ENCODE peak calls at places on chromosome 15, in seven cellular contexts. R is WERI-Rb-1; J is stimulated activated CD4-positive, alpha-beta T cell treated with anti-CD3 and anti-CD28 coated beads, Interleukin-12 subunit alpha, Interleukin-12 subunit beta, amount 100 ng/mL, for 24 hours; C is esophagus muscularis mucosa; P is activated CD8-positive, alpha-beta memory T cell treated with anti-CD3 and anti-CD28 coated beads for 1 hour; I is HEK293T; G is activated T-cell treated with anti-CD3 and anti-CD28 coated beads, Interleukin-2, amount 50 U/mL, for 1 hour. S is an unnamed sample.

GRCh38 chr15:26716069-26716468 is 56.8 kb downstream of the GABRB3 start:
- DNase-seq in R (no peak), J (no peak), C (no peak), P (no peak), I (no peak), G (no peak), S (no peak)

GRCh38 chr15:81001180-81002003 is 669 bp downstream of the TLNRD1 start:
- DNase-seq in R (peak), J (no peak), C (no peak), P (peak), I (peak), G (peak), S (peak)

GRCh38 chr15:92883643-92884458 is 16.3 kb upstream of the CHD2 start:
- DNase-seq in R (no peak), J (no peak), C (no peak), P (no peak), I (no peak), G (no peak), S (peak)

GRCh38 chr15:52331490-52332240 is 36.1 kb upstream of the MYO5C start:
- DNase-seq in R (peak), J (peak), C (no peak), P (peak), I (peak), G (peak), S (peak)

GRCh38 chr15:28023933-28024888 is 74.9 kb downstream of the OCA2 start:
- DNase-seq in R (no peak), J (no peak), C (peak), P (no peak), I (no peak), G (no peak), S (no peak)

GRCh38 chr15:95017950-95018349 is 786.6 kb downstream of the MCTP2 start:
- DNase-seq in R (no peak), J (no peak), C (no peak), P (no peak), I (peak), G (no peak), S (no peak)

GRCh38 chr15:77797270-77797669 is 164.6 kb upstream of the LINGO1 start:
- DNase-seq in R (no peak), J (no peak), C (no peak), P (no peak), I (no peak), G (no peak), S (no peak)

GRCh38 chr15:95252404-95252803 is 1021.0 kb downstream of the MCTP2 start:
- DNase-seq in R (no peak), J (no peak), C (no peak), P (no peak), I (no peak), G (no peak), S (no peak)

GRCh38 chr15:63501256-63502089 is 2.9 kb upstream of the USP3 start:
- DNase-seq in R (no peak), J (no peak), C (no peak), P (no peak), I (peak), G (peak), S (peak)

GRCh38 chr15:70569718-70570231 is 193.6 kb downstream of the UACA start:
- DNase-seq in R (no peak), J (no peak), C (no peak), P (no peak), I (no peak), G (no peak), S (peak)

GRCh38 chr15:70291295-70291694 is 193.6 kb upstream of the TLE3 start:
- DNase-seq in R (no peak), J (no peak), C (no peak), P (no peak), I (no peak), G (no peak), S (no peak)

GRCh38 chr15:78259232-78259631 is 5.1 kb upstream of the DNAJA4 start:
- DNase-seq in R (no peak), J (no peak), C (no peak), P (no peak), I (no peak), G (no peak), S (no peak)

GRCh38 chr15:73930790-73931281 is 4.6 kb downstream of the LOXL1 start:
- DNase-seq in R (no peak), J (no peak), C (no peak), P (no peak), I (no peak), G (no peak), S (peak)

GRCh38 chr15:97968380-97968779 is 7.9 kb downstream of the ARRDC4 start:
- DNase-seq in R (no peak), J (no peak), C (no peak), P (no peak), I (no peak), G (no peak), S (peak)

GRCh38 chr15:33066584-33066983 is 127.9 kb downstream of the FMN1 start:
- DNase-seq in R (no peak), J (no peak), C (no peak), P (no peak), I (no peak), G (no peak), S (no peak)

GRCh38 chr15:47541587-47541986 is 175.7 kb upstream of the SEMA6D start:
- DNase-seq in R (no peak), J (no peak), C (no peak), P (no peak), I (no peak), G (no peak), S (no peak)

GRCh38 chr15:55434989-55435825 is 26.9 kb downstream of the PIERCE2 start:
- DNase-seq in R (peak), J (no peak), C (no peak), P (no peak), I (peak), G (no peak), S (peak)

GRCh38 chr15:74962671-74963070 is 6.1 kb upstream of the RPP25 start:
- DNase-seq in R (no peak), J (no peak), C (no peak), P (no peak), I (no peak), G (no peak), S (no peak)

GRCh38 chr15:68413363-68414255 is 18.4 kb downstream of the ITGA11 start:
- DNase-seq in R (no peak), J (no peak), C (peak), P (no peak), I (no peak), G (no peak), S (peak)

GRCh38 chr15:35907507-35907906 is 361.5 kb upstream of the DPH6 start:
- DNase-seq in R (no peak), J (no peak), C (no peak), P (no peak), I (no peak), G (no peak), S (peak)

GRCh38 chr15:43492266-43492665 is 690 bp downstream of the TP53BP1 start:
- DNase-seq in R (no peak), J (no peak), C (no peak), P (no peak), I (no peak), G (no peak), S (peak)

GRCh38 chr15:41772720-41773331 is 1.5 kb upstream of the MAPKBP1 start:
- DNase-seq in R (peak), J (no peak), C (peak), P (no peak), I (peak), G (peak), S (peak)

GRCh38 chr15:51727141-51727897 is 10.1 kb downstream of the LYSMD2 start:
- DNase-seq in R (no peak), J (no peak), C (no peak), P (no peak), I (no peak), G (no peak), S (no peak)

GRCh38 chr15:34973512-34973911 is 4.0 kb upstream of the AQR start:
- DNase-seq in R (no peak), J (no peak), C (no peak), P (no peak), I (no peak), G (no peak), S (no peak)

GRCh38 chr15:84570164-84570692 is 30.6 kb upstream of the ZSCAN2 start:
- DNase-seq in R (peak), J (peak), C (no peak), P (peak), I (peak), G (peak), S (peak)

GRCh38 chr15:96296264-96296663 is 34.2 kb upstream of the NR2F2 start:
- DNase-seq in R (no peak), J (no peak), C (no peak), P (no peak), I (no peak), G (no peak), S (no peak)

GRCh38 chr15:39281094-39281493 is 299.8 kb upstream of the THBS1 start:
- DNase-seq in R (no peak), J (no peak), C (no peak), P (no peak), I (no peak), G (no peak), S (peak)

GRCh38 chr15:61715082-61715481 is 345.2 kb downstream of the VPS13C start:
- DNase-seq in R (no peak), J (no peak), C (peak), P (no peak), I (no peak), G (no peak), S (no peak)

GRCh38 chr15:35557544-35557943 is 11.6 kb upstream of the DPH6 start:
- DNase-seq in R (no peak), J (no peak), C (no peak), P (no peak), I (no peak), G (no peak), S (peak)

GRCh38 chr15:23857028-23857641 is 170.0 kb upstream of the NDN start:
- DNase-seq in R (peak), J (no peak), C (no peak), P (no peak), I (peak), G (no peak), S (peak)

GRCh38 chr15:74960995-74961588 is 4.5 kb upstream of the RPP25 start:
- DNase-seq in R (no peak), J (no peak), C (no peak), P (no peak), I (no peak), G (no peak), S (peak)

GRCh38 chr15:71107501-71107815 is 7.8 kb upstream of the THSD4 start:
- DNase-seq in R (no peak), J (no peak), C (no peak), P (no peak), I (no peak), G (no peak), S (no peak)